ENCODE peak calls at places on chromosomes 2 and 18, in six cellular contexts. T, N, A, J, I and W are unnamed samples. For H3K4me1, the result is how much of the 10 kb centered on the place peaks cover.

GRCh38 chr2:209629622-209630021 is 142.0 kb upstream of the UNC80 start:
- DNase-seq in T (no peak), N (no peak), A (no peak), J (no peak), I (no peak), W (peak)

GRCh38 chr2:40434638-40435296 is 17.1 kb downstream of the SLC8A1 start:
- DNase-seq in T (no peak), N (no peak), A (no peak), J (no peak), I (no peak), W (peak)

GRCh38 chr2:219079417-219079816 is 18.7 kb upstream of the IHH start:
- DNase-seq in T (no peak), N (no peak), A (no peak), J (no peak), I (no peak), W (no peak)

GRCh38 chr2:40130251-40130994 is 321.5 kb downstream of the SLC8A1 start:
- DNase-seq in T (peak), N (no peak), A (no peak), J (no peak), I (peak), W (no peak)

GRCh38 chr18:62364558-62364957 is 39.4 kb downstream of the TNFRSF11A start:
- DNase-seq in T (no peak), N (no peak), A (no peak), J (no peak), I (no peak), W (no peak)

GRCh38 chr2:148814143-148814852 is 60.7 kb upstream of the KIF5C start:
- DNase-seq in T (no peak), N (no peak), A (no peak), J (no peak), I (no peak), W (peak)

GRCh38 chr18:69865656-69866241 is 81.9 kb downstream of the CD226 start:
- DNase-seq in T (no peak), N (no peak), A (no peak), J (no peak), I (no peak), W (no peak)

GRCh38 chr18:31684279-31685096 is at the start of gene B4GALT6:
- DNase-seq in T (peak), N (peak), A (no peak), J (peak), I (no peak), W (no peak)

GRCh38 chr2:167924556-167924955 is 322.8 kb downstream of the STK39 start:
- DNase-seq in T (no peak), N (no peak), A (no peak), J (no peak), I (no peak), W (peak)

GRCh38 chr18:41828137-41828536 is 126.9 kb upstream of the PIK3C3 start:
- DNase-seq in T (no peak), N (no peak), A (no peak), J (no peak), I (no peak), W (no peak)

GRCh38 chr18:286515-287310 is 18.9 kb upstream of the THOC1 start:
- DNase-seq in T (no peak), N (peak), A (no peak), J (no peak), I (no peak), W (peak)

GRCh38 chr2:134301099-134301970 is 47.5 kb downstream of the MGAT5 start:
- DNase-seq in T (no peak), N (no peak), A (no peak), J (no peak), I (no peak), W (no peak)

GRCh38 chr18:22253156-22253555 is 83.8 kb downstream of the GATA6 start:
- DNase-seq in T (no peak), N (no peak), A (no peak), J (no peak), I (no peak), W (no peak)

GRCh38 chr2:133171396-133172004 is 396.8 kb downstream of the NCKAP5 start:
- DNase-seq in T (no peak), N (no peak), A (no peak), J (peak), I (no peak), W (no peak)

GRCh38 chr2:183000846-183001245 is 37.4 kb downstream of the NCKAP1 start:
- DNase-seq in T (no peak), N (no peak), A (no peak), J (no peak), I (no peak), W (no peak)

GRCh38 chr2:215912299-215912842 is 101.0 kb downstream of the MREG start:
- DNase-seq in T (no peak), N (no peak), A (no peak), J (no peak), I (no peak), W (no peak)

GRCh38 chr2:197102202-197102601 is 175.7 kb upstream of the PGAP1 start:
- DNase-seq in T (no peak), N (no peak), A (no peak), J (no peak), I (no peak), W (no peak)

GRCh38 chr2:85989288-85989865 is 100.6 kb upstream of the ST3GAL5 start:
- DNase-seq in T (no peak), N (no peak), A (no peak), J (no peak), I (no peak), W (no peak)

GRCh38 chr2:234378440-234378839 is 118.4 kb downstream of the ARL4C start:
- DNase-seq in T (no peak), N (no peak), A (no peak), J (no peak), I (no peak), W (no peak)
- H3K27ac ChIP-seq in T (no peak), N (no peak), A (peak), J (no peak), I (no peak), W (peak)

DNA sequence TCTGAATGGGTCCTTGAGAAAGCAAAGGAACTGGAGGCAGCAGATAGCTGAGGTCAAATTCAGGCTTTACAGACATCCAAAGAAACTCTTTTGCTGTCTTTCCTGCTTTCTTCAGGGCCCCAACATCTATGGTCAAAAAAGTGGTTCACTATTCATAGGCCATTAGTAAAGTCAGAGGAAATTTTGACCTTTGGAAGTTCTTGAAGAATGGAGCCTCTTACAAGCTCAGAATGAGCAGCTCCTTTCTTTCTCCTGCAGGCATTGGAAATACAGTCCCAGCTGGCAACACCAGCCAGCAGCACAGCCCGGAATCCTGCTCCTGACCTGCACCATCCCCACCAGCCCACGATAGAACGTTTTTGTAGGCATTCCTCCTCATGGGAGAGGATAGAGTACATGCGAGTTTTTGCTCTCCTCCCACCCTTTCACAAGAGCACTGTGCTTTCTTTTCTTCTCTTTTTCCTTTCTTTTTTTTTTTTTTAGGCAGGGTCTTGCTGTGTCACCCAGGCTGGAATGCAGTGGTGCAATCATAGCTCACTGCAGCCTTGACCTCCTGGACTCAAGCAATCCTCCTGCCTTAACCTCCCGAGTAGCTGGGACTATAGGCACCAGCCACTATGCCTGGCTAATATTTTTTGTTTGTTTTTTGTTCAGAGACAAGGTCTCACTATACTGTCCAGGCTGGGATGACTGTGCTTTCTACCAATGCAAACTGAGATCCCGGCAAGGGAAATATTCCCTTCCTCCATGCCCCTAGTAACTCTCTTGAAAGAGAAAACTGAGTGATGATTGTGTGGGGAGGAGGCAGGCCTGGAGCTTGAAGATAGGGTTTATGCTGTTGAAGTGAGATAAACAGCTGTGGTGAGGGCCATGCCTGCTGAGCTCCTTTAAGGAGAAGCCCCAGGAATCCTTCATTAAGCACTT is 82.7 kb upstream of the TXNDC2 start:
- DNase-seq in T (no peak), N (no peak), A (no peak), J (no peak), I (no peak), W (no peak)
- H3K4me3 ChIP-seq in T (no peak), N (no peak), A (no peak), J (no peak), I (no peak), W (no peak)

GRCh38 chr2:43029186-43029585 is 197.2 kb downstream of the ZFP36L2 start:
- DNase-seq in T (no peak), N (no peak), A (no peak), J (no peak), I (no peak), W (no peak)
- H3K4me1 ChIP-seq in T (under half), N (under half), A (under half), J (under half), I (under half), W (under half)

GRCh38 chr18:78183815-78184214 is 795.8 kb upstream of the SALL3 start:
- DNase-seq in T (no peak), N (no peak), A (no peak), J (no peak), I (no peak), W (no peak)
- H3K27ac ChIP-seq in T (no peak), N (no peak), A (no peak), J (no peak), I (no peak), W (no peak)

GRCh38 chr2:103135679-103136078 is 373.8 kb downstream of the TMEM182 start:
- DNase-seq in T (no peak), N (no peak), A (no peak), J (no peak), I (no peak), W (no peak)

GRCh38 chr2:103138123-103138886 is 376.5 kb downstream of the TMEM182 start:
- DNase-seq in T (no peak), N (no peak), A (no peak), J (no peak), I (no peak), W (no peak)

DNA sequence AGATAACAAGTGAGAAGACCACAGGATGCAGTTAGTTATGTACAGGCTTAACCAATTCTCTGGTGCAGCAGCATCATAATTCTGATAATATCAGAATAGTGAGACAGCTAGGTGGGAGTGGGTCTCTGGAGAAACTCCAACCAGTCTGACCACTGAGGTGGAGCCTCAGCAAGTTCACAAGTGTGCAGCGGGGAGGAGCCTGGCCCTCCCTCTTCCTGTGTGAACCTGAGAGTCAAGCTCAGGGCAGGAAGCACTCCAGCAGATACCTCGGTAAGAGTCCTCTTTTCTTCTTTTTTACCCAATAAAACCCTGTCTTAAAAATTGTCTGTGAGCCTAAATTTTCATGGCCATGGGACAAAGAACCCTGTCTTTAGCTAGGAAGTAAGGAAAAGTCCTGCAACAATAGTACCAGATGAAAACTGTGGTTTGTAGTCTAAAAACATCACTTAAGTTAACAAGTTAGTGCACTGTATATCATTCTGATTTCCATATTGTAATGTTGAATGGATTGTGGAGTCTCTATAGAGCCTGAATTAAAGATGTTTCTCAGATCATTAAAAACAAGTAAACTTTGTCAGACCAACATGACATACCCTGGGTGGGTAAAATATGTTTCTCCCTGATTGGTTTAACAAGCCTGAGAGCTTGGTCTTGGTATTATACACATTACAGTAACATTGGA is 370.8 kb downstream of the TMEM182 start:
- DNase-seq in T (no peak), N (no peak), A (no peak), J (no peak), I (no peak), W (peak)
- H3K4me3 ChIP-seq in T (no peak), N (no peak), A (no peak), J (no peak), I (no peak), W (no peak)

GRCh38 chr2:121089005-121089510 is 195.9 kb downstream of the TFCP2L1 start:
- DNase-seq in T (no peak), N (no peak), A (no peak), J (no peak), I (no peak), W (peak)
- H3K4me1 ChIP-seq in T (under half), N (under half), A (under half), J (under half), I (under half), W (under half)

GRCh38 chr2:235017441-235017840 is 65.6 kb downstream of the SH3BP4 start:
- DNase-seq in T (no peak), N (no peak), A (no peak), J (no peak), I (no peak), W (no peak)

GRCh38 chr2:235018838-235019237 is 67.0 kb downstream of the SH3BP4 start:
- DNase-seq in T (no peak), N (no peak), A (no peak), J (no peak), I (no peak), W (no peak)

GRCh38 chr2:235024191-235024611 is 72.4 kb downstream of the SH3BP4 start:
- DNase-seq in T (no peak), N (no peak), A (no peak), J (no peak), I (no peak), W (peak)

GRCh38 chr2:235024951-235025773 is 73.3 kb downstream of the SH3BP4 start:
- DNase-seq in T (no peak), N (no peak), A (no peak), J (no peak), I (no peak), W (no peak)

DNA sequence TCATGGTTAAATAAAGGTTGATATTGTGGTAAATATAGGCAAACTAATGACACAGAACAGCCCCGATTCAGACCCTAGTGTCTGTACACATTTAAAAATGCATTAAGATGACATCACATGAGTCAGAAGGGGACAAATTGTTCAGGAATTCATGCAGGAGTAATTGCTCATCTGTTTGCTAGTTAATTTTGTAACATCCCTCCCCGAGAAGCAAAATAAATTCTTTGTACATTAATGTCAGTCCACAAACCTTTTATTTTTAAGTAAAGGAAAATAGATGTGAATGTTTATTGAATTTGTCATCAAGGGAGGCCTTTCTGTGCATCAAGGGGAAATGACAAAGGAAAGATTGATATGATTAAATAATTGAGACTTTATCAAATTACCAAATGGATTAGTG is 69.9 kb downstream of the SH3BP4 start:
- DNase-seq in T (no peak), N (no peak), A (no peak), J (no peak), I (no peak), W (no peak)
- H3K27ac ChIP-seq in T (no peak), N (no peak), A (no peak), J (no peak), I (no peak), W (no peak)

DNA sequence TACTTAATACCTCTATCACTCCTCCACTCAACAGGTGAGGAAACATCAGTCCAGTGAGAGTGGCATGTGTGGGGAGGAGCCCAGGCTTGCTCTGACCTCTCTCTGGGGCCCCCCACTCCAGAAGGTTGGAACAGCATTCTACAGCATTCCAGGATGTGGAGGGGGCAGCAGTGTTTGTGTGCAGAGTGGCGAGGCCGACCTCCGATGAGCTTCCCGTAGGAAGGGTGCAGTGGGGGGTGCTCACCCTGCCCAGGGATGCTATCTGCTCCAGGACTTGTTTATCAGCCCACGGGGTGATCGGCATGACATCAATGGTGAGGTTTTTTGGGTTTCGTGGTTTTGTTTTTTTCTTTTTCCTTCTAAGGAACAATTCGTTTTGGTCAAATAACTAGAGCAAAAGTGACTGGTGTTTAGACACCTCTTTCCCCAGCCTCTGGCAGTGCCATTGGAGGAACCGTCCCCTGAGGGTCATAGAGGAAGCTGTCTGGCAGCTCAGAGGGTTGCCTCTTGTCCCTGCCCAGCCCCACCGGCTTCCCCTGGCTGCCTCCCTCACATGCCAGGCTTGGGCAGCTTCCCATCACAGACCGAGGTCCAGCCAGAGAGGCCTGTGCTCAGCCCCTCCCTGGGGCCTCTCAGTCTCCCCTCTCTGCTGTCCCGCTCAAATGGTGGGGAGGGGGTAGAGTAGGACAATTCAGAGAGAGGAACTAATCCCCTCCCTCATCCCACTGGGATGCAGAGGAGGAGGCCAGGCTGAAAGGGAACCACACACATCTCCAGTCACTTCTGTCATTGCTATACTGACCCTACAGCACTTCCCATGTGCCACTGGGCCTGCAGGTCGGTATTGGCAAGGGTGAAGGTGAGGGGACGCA is 96.5 kb downstream of the ZFP36L2 start:
- DNase-seq in T (peak), N (no peak), A (no peak), J (no peak), I (peak), W (no peak)
- H3K4me3 ChIP-seq in T (no peak), N (no peak), A (no peak), J (no peak), I (no peak), W (no peak)

GRCh38 chr2:191687867-191688266 is 9.9 kb downstream of the NABP1 start:
- DNase-seq in T (no peak), N (no peak), A (no peak), J (no peak), I (no peak), W (no peak)
- H3K4me1 ChIP-seq in T (under half), N (under half), A (under half), J (under half), I (under half), W (under half)

GRCh38 chr2:48715042-48715899 is 40.3 kb downstream of the LHCGR start:
- DNase-seq in T (peak), N (peak), A (no peak), J (no peak), I (peak), W (no peak)

GRCh38 chr2:48712151-48712550 is 43.4 kb downstream of the LHCGR start:
- DNase-seq in T (no peak), N (no peak), A (no peak), J (no peak), I (no peak), W (no peak)

GRCh38 chr2:48714240-48714639 is 41.3 kb downstream of the LHCGR start:
- DNase-seq in T (no peak), N (no peak), A (no peak), J (no peak), I (no peak), W (no peak)

GRCh38 chr2:48711343-48711742 is 44.2 kb downstream of the LHCGR start:
- DNase-seq in T (no peak), N (no peak), A (no peak), J (no peak), I (no peak), W (no peak)

DNA sequence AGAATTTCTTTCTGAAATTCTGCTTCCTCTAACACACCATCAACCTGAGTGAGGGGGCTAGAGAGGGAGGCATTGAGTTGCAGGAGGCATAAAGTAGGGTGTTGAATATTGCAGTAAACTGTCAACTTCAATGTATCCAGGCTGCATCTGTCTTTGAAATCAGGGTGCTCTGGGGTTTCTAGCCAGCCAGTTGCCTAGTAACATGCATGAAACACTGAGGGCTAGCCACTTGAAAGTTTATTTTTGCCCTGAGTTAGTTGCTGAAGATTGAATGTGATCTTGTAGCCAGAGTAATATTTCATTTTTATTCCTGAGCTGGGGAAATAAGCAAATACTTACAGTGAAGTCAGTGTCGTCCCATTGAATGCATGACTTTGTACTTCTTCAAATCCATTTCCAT is 41.9 kb downstream of the LHCGR start:
- DNase-seq in T (no peak), N (no peak), A (no peak), J (no peak), I (no peak), W (no peak)
- H3K27ac ChIP-seq in T (no peak), N (no peak), A (no peak), J (no peak), I (no peak), W (no peak)